ENCODE peak calls at places on chromosomes 5 and 9, in six cellular contexts. L is GM12892, C is heart left ventricle, G is GM13977, I is left colon, O is cardiac fibroblast. F is an unnamed sample.
A peak's percentile ranks its signal among the peaks of the same experiment; 100 is the strongest.

GRCh38 chr5:42801516-42802166 is 10.1 kb downstream of the SELENOP start:
- DNase-seq in L (no peak), C (no peak), G (no peak), I (no peak), O (no peak), F (no peak)

GRCh38 chr5:142095651-142096330 is 12.8 kb upstream of the NDFIP1 start:
- DNase-seq in L (no peak), C (no peak), G (no peak), I (no peak), O (no peak), F (peak; percentile 34)

GRCh38 chr5:305459-305858 is 16.1 kb upstream of the AHRR start:
- DNase-seq in L (no peak), C (no peak), G (no peak), I (no peak), O (no peak), F (no peak)

GRCh38 chr9:71819115-71819739 is 50.9 kb upstream of the CEMIP2 start:
- DNase-seq in L (no peak), C (no peak), G (peak; percentile 10), I (no peak), O (peak; percentile 59), F (peak; percentile 39)

GRCh38 chr5:83011990-83012389 is 65.2 kb downstream of the TMEM167A start:
- DNase-seq in L (peak; percentile 12), C (no peak), G (peak; percentile 52), I (no peak), O (peak; percentile 6), F (no peak)

GRCh38 chr9:99365233-99365980 is 143.3 kb downstream of the SEC61B start:
- DNase-seq in L (no peak), C (no peak), G (no peak), I (no peak), O (peak; percentile 50), F (no peak)

GRCh38 chr5:35360671-35361070 is 130.4 kb upstream of the PRLR start:
- DNase-seq in L (no peak), C (no peak), G (no peak), I (no peak), O (no peak), F (no peak)

GRCh38 chr9:136947955-136948510 is 3.0 kb downstream of the C8G start:
- DNase-seq in L (no peak), C (peak; percentile 82), G (no peak), I (peak; percentile 56), O (peak; percentile 49), F (no peak)

GRCh38 chr9:97312556-97312955 is 5.1 kb downstream of the CCDC180 start:
- DNase-seq in L (no peak), C (no peak), G (no peak), I (no peak), O (no peak), F (no peak)

GRCh38 chr5:139131881-139132480 is 66.2 kb downstream of the SIL1 start:
- DNase-seq in L (no peak), C (no peak), G (no peak), I (no peak), O (no peak), F (no peak)

GRCh38 chr5:56732147-56732546 is 83.2 kb upstream of the MAP3K1 start:
- DNase-seq in L (no peak), C (no peak), G (no peak), I (no peak), O (no peak), F (no peak)

GRCh38 chr9:137233143-137233980 is 2.7 kb downstream of the SLC34A3 start:
- DNase-seq in L (no peak), C (no peak), G (no peak), I (no peak), O (no peak), F (no peak)

GRCh38 chr9:116409659-116410058 is 256.1 kb downstream of the PAPPA start:
- DNase-seq in L (no peak), C (no peak), G (no peak), I (no peak), O (no peak), F (no peak)

GRCh38 chr9:129103595-129103965 is 7.0 kb downstream of the CRAT start:
- DNase-seq in L (no peak), C (no peak), G (no peak), I (no peak), O (no peak), F (no peak)

GRCh38 chr5:59830801-59831200 is 62.7 kb downstream of the PDE4D start:
- DNase-seq in L (no peak), C (no peak), G (no peak), I (no peak), O (no peak), F (no peak)

GRCh38 chr9:116027511-116027910 is 126.1 kb upstream of the PAPPA start:
- DNase-seq in L (no peak), C (no peak), G (no peak), I (no peak), O (peak; percentile 92), F (no peak)

GRCh38 chr9:87871425-87872078 is 11.1 kb upstream of the SPATA31E1 start:
- DNase-seq in L (no peak), C (no peak), G (no peak), I (no peak), O (no peak), F (no peak)

GRCh38 chr9:100126423-100126822 is 27.4 kb downstream of the INVS start:
- DNase-seq in L (no peak), C (no peak), G (no peak), I (no peak), O (no peak), F (no peak)

GRCh38 chr5:65868509-65868908 is 57.9 kb upstream of the ERBIN start:
- DNase-seq in L (no peak), C (no peak), G (no peak), I (no peak), O (no peak), F (no peak)

GRCh38 chr5:176676361-176676824 is 29.1 kb downstream of the TSPAN17 start:
- DNase-seq in L (no peak), C (peak; percentile 66), G (peak; percentile 65), I (no peak), O (peak; percentile 84), F (no peak)

GRCh38 chr9:85223506-85224108 is 518.1 kb downstream of the AGTPBP1 start:
- DNase-seq in L (no peak), C (no peak), G (no peak), I (no peak), O (no peak), F (no peak)

GRCh38 chr5:141742866-141743651 is 61.0 kb upstream of the ARAP3 start:
- DNase-seq in L (no peak), C (no peak), G (no peak), I (no peak), O (peak; percentile 45), F (no peak)

GRCh38 chr5:132294728-132295504 is 722 bp downstream of the SLC22A4 start:
- DNase-seq in L (no peak), C (peak; percentile 53), G (no peak), I (peak; percentile 85), O (peak; percentile 94), F (peak; percentile 55)

GRCh38 chr9:36765077-36765390 is 192.3 kb downstream of the MELK start:
- DNase-seq in L (no peak), C (no peak), G (no peak), I (no peak), O (no peak), F (no peak)

GRCh38 chr5:150146862-150147579 is 8.6 kb downstream of the PDGFRB start:
- DNase-seq in L (no peak), C (no peak), G (no peak), I (no peak), O (no peak), F (no peak)

GRCh38 chr9:113160571-113160970 is 9.8 kb downstream of the SLC31A2 start:
- DNase-seq in L (no peak), C (no peak), G (no peak), I (no peak), O (no peak), F (no peak)

GRCh38 chr9:77819672-77820071 is 171.6 kb upstream of the GNA14 start:
- DNase-seq in L (no peak), C (no peak), G (no peak), I (no peak), O (peak; percentile 53), F (no peak)

GRCh38 chr9:5586391-5586802 is 42.5 kb upstream of the RIC1 start:
- DNase-seq in L (no peak), C (no peak), G (peak; percentile 24), I (no peak), O (peak; percentile 86), F (no peak)

GRCh38 chr5:5374034-5374715 is 48.3 kb upstream of the ICE1 start:
- DNase-seq in L (no peak), C (peak; percentile 44), G (no peak), I (no peak), O (peak; percentile 22), F (no peak)

GRCh38 chr5:120684749-120685415 is 220.8 kb downstream of the PRR16 start:
- DNase-seq in L (no peak), C (no peak), G (no peak), I (no peak), O (peak; percentile 21), F (no peak)

GRCh38 chr9:114115645-114116044 is 16.6 kb upstream of the KIF12 start:
- DNase-seq in L (no peak), C (peak; percentile 28), G (no peak), I (no peak), O (no peak), F (no peak)